ENCODE peak calls at places on chromosomes 1 and 21, in five cellular contexts. One of them, this sample, is unnamed.

GRCh38 chr1:226064168-226064815 is 1.8 kb downstream of the H3-3A start:
- DNase-seq in kidney epithelial cell: no peak
- DNase-seq in mammary epithelial cell: peak; percentile 39
- DNase-seq in aorta: no peak
- DNase-seq in breast epithelium: no peak
- DNase-seq in this sample: peak; percentile 49

GRCh38 chr1:10717296-10718082 is 79.0 kb downstream of the CASZ1 start:
- DNase-seq in aorta: no peak
- DNase-seq in kidney epithelial cell: no peak
- DNase-seq in mammary epithelial cell: no peak
- DNase-seq in breast epithelium: no peak
- DNase-seq in this sample: no peak

GRCh38 chr1:168261390-168261789 is 19.3 kb upstream of the TBX19 start:
- DNase-seq in mammary epithelial cell: peak; percentile 33
- DNase-seq in aorta: no peak
- DNase-seq in kidney epithelial cell: no peak
- DNase-seq in breast epithelium: no peak
- DNase-seq in this sample: no peak

GRCh38 chr21:29777155-29777554 is 162.6 kb downstream of the GRIK1 start:
- DNase-seq in breast epithelium: no peak
- DNase-seq in kidney epithelial cell: no peak
- DNase-seq in aorta: no peak
- DNase-seq in mammary epithelial cell: no peak
- DNase-seq in this sample: no peak

GRCh38 chr21:41168391-41169257 is 664 bp downstream of the BACE2 start:
- DNase-seq in mammary epithelial cell: peak; percentile 53
- DNase-seq in breast epithelium: peak; percentile 63
- DNase-seq in kidney epithelial cell: peak; percentile 21
- DNase-seq in aorta: peak; percentile 88
- DNase-seq in this sample: peak; percentile 38

GRCh38 chr1:97668945-97669344 is 251.9 kb downstream of the DPYD start:
- DNase-seq in kidney epithelial cell: no peak
- DNase-seq in breast epithelium: no peak
- DNase-seq in aorta: no peak
- DNase-seq in mammary epithelial cell: peak; percentile 28
- DNase-seq in this sample: peak; percentile 56

GRCh38 chr1:14852301-14852700 is 253.8 kb downstream of the KAZN start:
- DNase-seq in kidney epithelial cell: no peak
- DNase-seq in breast epithelium: no peak
- DNase-seq in aorta: no peak
- DNase-seq in mammary epithelial cell: no peak
- DNase-seq in this sample: no peak

GRCh38 chr1:69737527-69738176 is 169.9 kb downstream of the LRRC7 start:
- DNase-seq in breast epithelium: no peak
- DNase-seq in mammary epithelial cell: peak; percentile 63
- DNase-seq in aorta: no peak
- DNase-seq in kidney epithelial cell: peak; percentile 12
- DNase-seq in this sample: peak; percentile 84

GRCh38 chr1:244412116-244412639 is 39.5 kb downstream of the ADSS2 start:
- DNase-seq in breast epithelium: no peak
- DNase-seq in mammary epithelial cell: no peak
- DNase-seq in aorta: no peak
- DNase-seq in kidney epithelial cell: no peak
- DNase-seq in this sample: no peak

GRCh38 chr1:47915677-47916353 is 81.4 kb downstream of the TRABD2B start:
- DNase-seq in mammary epithelial cell: no peak
- DNase-seq in aorta: no peak
- DNase-seq in breast epithelium: no peak
- DNase-seq in kidney epithelial cell: no peak
- DNase-seq in this sample: no peak

GRCh38 chr1:67162954-67163353 is 3.3 kb upstream of the IL23R start:
- DNase-seq in mammary epithelial cell: peak; percentile 98
- DNase-seq in aorta: no peak
- DNase-seq in breast epithelium: no peak
- DNase-seq in kidney epithelial cell: peak; percentile 72
- DNase-seq in this sample: no peak

GRCh38 chr1:226061793-226062557 is 541 bp upstream of the H3-3A start:
- DNase-seq in breast epithelium: peak; percentile 76
- DNase-seq in mammary epithelial cell: peak; percentile 76
- DNase-seq in aorta: peak; percentile 90
- DNase-seq in kidney epithelial cell: peak; percentile 28
- DNase-seq in this sample: peak; percentile 72

GRCh38 chr1:27487927-27488522 is 1.9 kb downstream of the WASF2 start:
- DNase-seq in aorta: no peak
- DNase-seq in breast epithelium: no peak
- DNase-seq in mammary epithelial cell: no peak
- DNase-seq in kidney epithelial cell: no peak
- DNase-seq in this sample: peak; percentile 57

GRCh38 chr1:151838491-151839412 is 868 bp downstream of the C2CD4D start:
- DNase-seq in aorta: no peak
- DNase-seq in mammary epithelial cell: peak; percentile 27
- DNase-seq in kidney epithelial cell: no peak
- DNase-seq in breast epithelium: no peak
- DNase-seq in this sample: no peak

GRCh38 chr1:169529068-169529642 is 43.4 kb upstream of the SLC19A2 start:
- DNase-seq in aorta: no peak
- DNase-seq in kidney epithelial cell: peak; percentile 58
- DNase-seq in mammary epithelial cell: peak; percentile 95
- DNase-seq in breast epithelium: no peak
- DNase-seq in this sample: no peak
- H3K4me3 ChIP-seq in aorta: no peak overlapping the region
- H3K4me3 ChIP-seq in kidney epithelial cell: no peak overlapping the region
- H3K4me3 ChIP-seq in mammary epithelial cell: peak overlapping the region; percentile 15
- H3K4me3 ChIP-seq in breast epithelium: no peak overlapping the region
- H3K4me3 ChIP-seq in this sample: no peak overlapping the region

GRCh38 chr1:19861842-19862530 is 20.2 kb upstream of the OTUD3 start:
- DNase-seq in aorta: no peak
- DNase-seq in kidney epithelial cell: no peak
- DNase-seq in breast epithelium: no peak
- DNase-seq in mammary epithelial cell: peak; percentile 61
- DNase-seq in this sample: no peak
- H3K4me3 ChIP-seq in aorta: no peak overlapping the region
- H3K4me3 ChIP-seq in kidney epithelial cell: no peak overlapping the region
- H3K4me3 ChIP-seq in breast epithelium: no peak overlapping the region
- H3K4me3 ChIP-seq in mammary epithelial cell: no peak overlapping the region
- H3K4me3 ChIP-seq in this sample: no peak overlapping the region

GRCh38 chr1:6420594-6421042 is 899 bp upstream of the HES2 start:
- DNase-seq in aorta: no peak
- DNase-seq in breast epithelium: no peak
- DNase-seq in mammary epithelial cell: no peak
- DNase-seq in kidney epithelial cell: no peak
- DNase-seq in this sample: no peak
- H3K4me3 ChIP-seq in aorta: no peak overlapping the region
- H3K4me3 ChIP-seq in breast epithelium: peak overlapping the region; percentile 27
- H3K4me3 ChIP-seq in mammary epithelial cell: no peak overlapping the region
- H3K4me3 ChIP-seq in kidney epithelial cell: no peak overlapping the region
- H3K4me3 ChIP-seq in this sample: peak overlapping the region; percentile 21

GRCh38 chr1:45326627-45327591 is at the start of gene HPDL:
- DNase-seq in aorta: peak; percentile 87
- DNase-seq in breast epithelium: no peak
- DNase-seq in kidney epithelial cell: no peak
- DNase-seq in mammary epithelial cell: no peak
- DNase-seq in this sample: peak; percentile 71

GRCh38 chr1:45328680-45329079 is 2.0 kb downstream of the HPDL start:
- DNase-seq in breast epithelium: no peak
- DNase-seq in kidney epithelial cell: no peak
- DNase-seq in mammary epithelial cell: no peak
- DNase-seq in aorta: no peak
- DNase-seq in this sample: no peak

GRCh38 chr1:45325816-45326506 is 734 bp upstream of the HPDL start:
- DNase-seq in mammary epithelial cell: no peak
- DNase-seq in kidney epithelial cell: no peak
- DNase-seq in breast epithelium: no peak
- DNase-seq in aorta: no peak
- DNase-seq in this sample: no peak

GRCh38 chr1:45329445-45329844 is 2.8 kb downstream of the HPDL start:
- DNase-seq in aorta: no peak
- DNase-seq in breast epithelium: no peak
- DNase-seq in mammary epithelial cell: no peak
- DNase-seq in kidney epithelial cell: no peak
- DNase-seq in this sample: no peak

DNA sequence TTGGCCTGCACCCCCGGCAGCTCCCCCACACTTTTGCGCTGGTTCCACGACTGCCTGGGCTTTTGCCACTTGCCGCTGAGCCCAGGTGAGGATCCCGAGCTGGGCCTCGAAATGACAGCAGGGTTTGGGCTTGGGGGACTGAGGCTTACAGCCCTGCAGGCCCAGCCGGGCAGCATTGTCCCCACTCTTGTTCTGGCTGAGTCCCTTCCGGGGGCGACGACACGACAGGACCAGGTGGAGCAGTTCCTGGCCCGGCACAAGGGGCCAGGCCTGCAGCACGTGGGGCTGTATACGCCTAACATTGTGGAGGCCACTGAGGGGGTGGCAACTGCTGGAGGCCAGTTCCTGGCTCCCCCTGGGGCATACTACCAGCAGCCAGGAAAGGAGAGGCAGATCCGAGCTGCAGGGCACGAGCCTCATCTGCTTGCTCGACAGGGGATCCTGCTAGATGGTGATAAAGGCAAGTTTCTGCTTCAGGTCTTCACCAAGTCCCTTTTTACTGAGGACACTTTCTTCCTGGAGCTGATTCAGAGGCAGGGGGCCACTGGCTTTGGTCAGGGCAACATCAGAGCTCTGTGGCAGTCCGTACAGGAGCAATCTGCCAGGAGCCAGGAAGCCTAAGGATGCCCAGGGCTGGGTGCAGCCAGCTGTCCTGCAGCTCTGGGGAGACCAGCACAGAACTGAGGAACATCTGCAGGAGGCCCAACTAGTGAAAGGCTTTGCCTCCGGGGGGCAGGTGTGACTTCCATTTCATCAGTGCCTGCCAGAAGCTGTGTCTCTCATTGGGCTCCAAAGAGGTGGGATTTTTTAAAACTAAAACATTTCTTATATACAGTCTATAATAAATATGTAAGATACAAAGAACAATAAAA is 1.2 kb downstream of the HPDL start:
- DNase-seq in aorta: no peak
- DNase-seq in kidney epithelial cell: no peak
- DNase-seq in mammary epithelial cell: no peak
- DNase-seq in breast epithelium: no peak
- DNase-seq in this sample: peak; percentile 46
- H3K4me3 ChIP-seq in aorta: no peak overlapping the region
- H3K4me3 ChIP-seq in kidney epithelial cell: no peak overlapping the region
- H3K4me3 ChIP-seq in mammary epithelial cell: no peak overlapping the region
- H3K4me3 ChIP-seq in breast epithelium: peak overlapping the region; percentile 43
- H3K4me3 ChIP-seq in this sample: no peak overlapping the region

DNA sequence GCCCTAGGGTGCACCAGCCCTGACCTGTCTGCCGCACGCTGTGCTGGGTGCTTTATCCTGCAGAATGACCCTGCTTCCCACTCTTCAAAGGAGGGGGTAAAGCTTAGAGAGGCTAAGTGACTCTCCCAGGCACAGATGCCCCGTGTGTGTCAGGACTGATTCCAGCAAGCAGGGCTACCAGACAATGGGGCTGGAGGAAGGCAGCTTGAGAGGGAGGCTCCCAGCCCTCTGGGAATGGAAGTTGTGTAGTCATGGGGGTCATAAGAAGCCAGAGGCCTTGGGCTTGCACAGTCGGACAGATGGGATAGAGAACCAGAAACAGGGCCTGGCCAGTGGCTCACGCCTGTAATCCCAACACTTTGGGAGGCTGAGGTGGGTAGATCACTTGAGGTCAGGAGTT is 94.1 kb upstream of the KLHDC7A start:
- DNase-seq in aorta: no peak
- DNase-seq in breast epithelium: no peak
- DNase-seq in mammary epithelial cell: no peak
- DNase-seq in kidney epithelial cell: no peak
- DNase-seq in this sample: no peak
- H3K4me3 ChIP-seq in aorta: no peak overlapping the region
- H3K4me3 ChIP-seq in breast epithelium: no peak overlapping the region
- H3K4me3 ChIP-seq in mammary epithelial cell: no peak overlapping the region
- H3K4me3 ChIP-seq in kidney epithelial cell: no peak overlapping the region
- H3K4me3 ChIP-seq in this sample: no peak overlapping the region

GRCh38 chr1:209820986-209821385 is 6.8 kb upstream of the UTP25 start:
- DNase-seq in kidney epithelial cell: no peak
- DNase-seq in aorta: no peak
- DNase-seq in breast epithelium: no peak
- DNase-seq in mammary epithelial cell: peak; percentile 74
- DNase-seq in this sample: no peak

GRCh38 chr1:209825591-209826433 is 2.0 kb upstream of the UTP25 start:
- DNase-seq in breast epithelium: no peak
- DNase-seq in kidney epithelial cell: no peak
- DNase-seq in aorta: no peak
- DNase-seq in mammary epithelial cell: peak; percentile 100
- DNase-seq in this sample: no peak

GRCh38 chr1:209823143-209824041 is 4.4 kb upstream of the UTP25 start:
- DNase-seq in aorta: no peak
- DNase-seq in breast epithelium: no peak
- DNase-seq in mammary epithelial cell: peak; percentile 95
- DNase-seq in kidney epithelial cell: no peak
- DNase-seq in this sample: peak; percentile 79

GRCh38 chr1:209819059-209819458 is 8.7 kb upstream of the UTP25 start:
- DNase-seq in kidney epithelial cell: no peak
- DNase-seq in mammary epithelial cell: no peak
- DNase-seq in breast epithelium: no peak
- DNase-seq in aorta: no peak
- DNase-seq in this sample: no peak

GRCh38 chr1:209822706-209823105 is 5.1 kb upstream of the UTP25 start:
- DNase-seq in breast epithelium: no peak
- DNase-seq in aorta: no peak
- DNase-seq in mammary epithelial cell: peak; percentile 58
- DNase-seq in kidney epithelial cell: no peak
- DNase-seq in this sample: no peak
- H3K4me3 ChIP-seq in breast epithelium: no peak overlapping the region
- H3K4me3 ChIP-seq in aorta: no peak overlapping the region
- H3K4me3 ChIP-seq in mammary epithelial cell: peak overlapping the region; percentile 1
- H3K4me3 ChIP-seq in kidney epithelial cell: no peak overlapping the region
- H3K4me3 ChIP-seq in this sample: no peak overlapping the region

GRCh38 chr1:16215882-16216753 is 3.7 kb upstream of the ARHGEF19 start:
- DNase-seq in aorta: peak; percentile 93
- DNase-seq in kidney epithelial cell: no peak
- DNase-seq in mammary epithelial cell: no peak
- DNase-seq in breast epithelium: peak; percentile 73
- DNase-seq in this sample: peak; percentile 88
- H3K4me3 ChIP-seq in aorta: no peak overlapping the region
- H3K4me3 ChIP-seq in kidney epithelial cell: peak overlapping the region; percentile 31
- H3K4me3 ChIP-seq in mammary epithelial cell: peak overlapping the region; percentile 51
- H3K4me3 ChIP-seq in breast epithelium: peak overlapping the region; percentile 45
- H3K4me3 ChIP-seq in this sample: peak overlapping the region; percentile 32